ENCODE peak calls at places on chromosomes 6 and 20, in four cellular contexts. I is NB4, X is HepG2, V is A549. Q is an unnamed sample.

GRCh38 chr6:2498224-2498623 is 252.5 kb downstream of the MYLK4 start:
- DNase-seq in I (no peak), X (no peak), V (no peak), Q (peak; percentile 63)

GRCh38 chr20:38434310-38434741 is 802 bp downstream of the SNHG17 start:
- DNase-seq in I (peak; percentile 69), X (no peak), V (no peak), Q (peak; percentile 50)

GRCh38 chr20:24957326-24957996 is 8.4 kb downstream of the CST7 start:
- DNase-seq in I (no peak), X (no peak), V (no peak), Q (no peak)

GRCh38 chr6:132712366-132712765 is 1.5 kb downstream of the VNN1 start:
- DNase-seq in I (no peak), X (no peak), V (no peak), Q (peak; percentile 39)

GRCh38 chr20:1934162-1934561 is 39.0 kb downstream of the SIRPA start:
- DNase-seq in I (no peak), X (no peak), V (no peak), Q (no peak)

GRCh38 chr20:57659131-57659788 is 39.0 kb upstream of the ZBP1 start:
- DNase-seq in I (no peak), X (no peak), V (no peak), Q (no peak)

GRCh38 chr6:15595461-15596173 is 67.2 kb downstream of the DTNBP1 start:
- DNase-seq in I (peak; percentile 58), X (no peak), V (no peak), Q (no peak)

GRCh38 chr20:31860431-31861345 is 9.6 kb downstream of the DUSP15 start:
- DNase-seq in I (peak; percentile 25), X (no peak), V (no peak), Q (no peak)

GRCh38 chr20:15923030-15923776 is 650.0 kb downstream of the KIF16B start:
- DNase-seq in I (no peak), X (no peak), V (no peak), Q (no peak)

GRCh38 chr6:134584809-134585528 is 267.1 kb upstream of the SGK1 start:
- DNase-seq in I (no peak), X (no peak), V (no peak), Q (no peak)

GRCh38 chr6:142152731-142153130 is 5.7 kb downstream of the VTA1 start:
- DNase-seq in I (no peak), X (no peak), V (no peak), Q (peak; percentile 10)

GRCh38 chr6:35907750-35908149 is 13.1 kb downstream of the SRPK1 start:
- DNase-seq in I (peak; percentile 48), X (no peak), V (no peak), Q (no peak)

GRCh38 chr20:47117789-47118188 is 223.1 kb downstream of the EYA2 start:
- DNase-seq in I (no peak), X (no peak), V (no peak), Q (no peak)

GRCh38 chr6:47897233-47897632 is 115.4 kb downstream of the OPN5 start:
- DNase-seq in I (no peak), X (no peak), V (no peak), Q (no peak)

GRCh38 chr6:83199173-83199864 is 6.2 kb downstream of the RWDD2A start:
- DNase-seq in I (no peak), X (no peak), V (no peak), Q (peak; percentile 41)

GRCh38 chr6:113434641-113435040 is 422.5 kb upstream of the MARCKS start:
- DNase-seq in I (no peak), X (no peak), V (no peak), Q (peak; percentile 38)

GRCh38 chr6:53986721-53987526 is 124.3 kb upstream of the MLIP start:
- DNase-seq in I (no peak), X (no peak), V (no peak), Q (peak; percentile 7)

GRCh38 chr20:59988141-59988540 is 29.9 kb downstream of the CDH26 start:
- DNase-seq in I (no peak), X (no peak), V (peak; percentile 46), Q (no peak)

GRCh38 chr6:47593979-47594378 is 104.4 kb upstream of the ADGRF4 start:
- DNase-seq in I (no peak), X (no peak), V (no peak), Q (no peak)

GRCh38 chr6:150251566-150252186 is 108.8 kb downstream of the PPP1R14C start:
- DNase-seq in I (no peak), X (no peak), V (no peak), Q (no peak)

GRCh38 chr6:56708810-56709597 is 66.3 kb upstream of the DST start:
- DNase-seq in I (peak; percentile 78), X (peak; percentile 66), V (no peak), Q (peak; percentile 73)

GRCh38 chr6:152185158-152185574 is 377.7 kb downstream of the ESR1 start:
- DNase-seq in I (no peak), X (no peak), V (no peak), Q (no peak)

GRCh38 chr6:156872903-156873302 is 95.7 kb downstream of the ARID1B start:
- DNase-seq in I (no peak), X (no peak), V (no peak), Q (no peak)

GRCh38 chr6:118776607-118777549 is 117.1 kb upstream of the ASF1A start:
- DNase-seq in I (peak; percentile 67), X (peak; percentile 64), V (peak; percentile 49), Q (peak; percentile 84)

GRCh38 chr6:111552241-111552744 is 53.4 kb downstream of the TRAF3IP2 start:
- DNase-seq in I (no peak), X (no peak), V (no peak), Q (peak; percentile 89)

GRCh38 chr6:155958550-155958949 is 502.9 kb upstream of the NOX3 start:
- DNase-seq in I (no peak), X (no peak), V (no peak), Q (no peak)

GRCh38 chr6:74715362-74716068 is 490.3 kb downstream of the COL12A1 start:
- DNase-seq in I (peak; percentile 6), X (no peak), V (no peak), Q (no peak)

GRCh38 chr6:41028618-41029486 is 10.2 kb downstream of the UNC5CL start:
- DNase-seq in I (peak; percentile 42), X (no peak), V (no peak), Q (no peak)

GRCh38 chr6:151107897-151108427 is 131.8 kb upstream of the AKAP12 start:
- DNase-seq in I (no peak), X (peak; percentile 15), V (no peak), Q (no peak)

GRCh38 chr6:41658551-41659069 is 20.3 kb downstream of the MDFI start:
- DNase-seq in I (no peak), X (no peak), V (no peak), Q (no peak)

GRCh38 chr6:170039156-170040114 is 251.4 kb downstream of the DLL1 start:
- DNase-seq in I (no peak), X (no peak), V (no peak), Q (no peak)

GRCh38 chr6:170038717-170039116 is 252.2 kb downstream of the DLL1 start:
- DNase-seq in I (no peak), X (no peak), V (no peak), Q (no peak)

GRCh38 chr6:170041526-170041925 is 249.4 kb downstream of the DLL1 start:
- DNase-seq in I (no peak), X (no peak), V (no peak), Q (no peak)

GRCh38 chr6:170040906-170041305 is 250.0 kb downstream of the DLL1 start:
- DNase-seq in I (no peak), X (no peak), V (no peak), Q (no peak)

GRCh38 chr6:170040115-170040500 is 250.8 kb downstream of the DLL1 start:
- DNase-seq in I (no peak), X (no peak), V (no peak), Q (no peak)
- TF ChIP-seq MYC in I (no peak), X (no peak), V (no peak), Q (no peak)

GRCh38 chr20:53656653-53657288 is 63.1 kb upstream of the ZNF217 start:
- DNase-seq in I (peak; percentile 52), X (no peak), V (no peak), Q (no peak)
- TF ChIP-seq MYC in I (peak; percentile 23), X (no peak), V (no peak), Q (no peak)

DNA sequence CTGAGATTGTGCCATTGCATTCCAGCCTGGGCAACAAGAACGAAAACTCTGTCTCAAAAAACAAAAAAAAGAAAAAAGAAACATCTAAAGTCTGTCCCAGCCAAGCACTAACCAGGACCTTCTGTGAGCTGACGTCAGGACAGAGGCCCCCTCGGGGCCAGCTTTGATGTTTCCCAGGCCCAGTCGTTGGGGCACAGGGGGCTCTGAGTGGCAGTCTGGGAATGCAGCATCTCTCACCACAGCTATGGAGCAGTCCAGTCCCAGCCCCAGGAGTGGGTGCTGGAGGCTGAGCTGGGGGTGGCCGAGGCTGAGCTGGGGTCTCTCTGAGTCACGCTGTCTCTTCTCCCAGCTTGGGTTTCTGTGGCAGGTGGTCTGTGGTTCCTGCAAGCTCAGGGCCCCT is 46.0 kb upstream of the SRF start:
- DNase-seq in I (no peak), X (peak; percentile 31), V (no peak), Q (no peak)
- TF ChIP-seq MYC in I (no peak), X (no peak), V (no peak), Q (no peak)

GRCh38 chr20:58908216-58908615 is 55.7 kb downstream of the GNAS start:
- DNase-seq in I (no peak), X (no peak), V (no peak), Q (peak; percentile 61)
- TF ChIP-seq MYC in I (no peak), X (no peak), V (no peak), Q (no peak)

Q was measured in endothelial cell of umbilical vein.